ENCODE peak calls at places on chromosome 5, in five cellular contexts. Q is coronary artery, N is KBM-7, J is T-cell, Z is EL. Y is an unnamed sample.

GRCh38 chr5:54357371-54358058 is 47.1 kb upstream of the ARL15 start:
- DNase-seq in Z (no peak), N (peak), J (no peak), Q (no peak), Y (no peak)

GRCh38 chr5:32909207-32909606 is 198.1 kb downstream of the NPR3 start:
- DNase-seq in Z (peak), Q (no peak), N (no peak), J (no peak), Y (no peak)

GRCh38 chr5:42377496-42377895 is 45.7 kb upstream of the GHR start:
- DNase-seq in J (no peak), Z (no peak), Q (no peak), N (no peak), Y (no peak)

GRCh38 chr5:110634475-110634874 is 92.0 kb downstream of the TMEM232 start:
- DNase-seq in Z (no peak), N (no peak), Q (no peak), J (no peak), Y (no peak)

GRCh38 chr5:143182901-143183820 is 220.3 kb downstream of the NR3C1 start:
- DNase-seq in Q (peak), J (no peak), Z (no peak), N (no peak), Y (no peak)

GRCh38 chr5:89703799-89704198 is 705.8 kb downstream of the CETN3 start:
- DNase-seq in Q (no peak), Z (no peak), J (no peak), N (no peak), Y (no peak)

GRCh38 chr5:38162625-38163024 is 95.7 kb upstream of the EGFLAM start:
- DNase-seq in Z (peak), Q (no peak), J (no peak), N (no peak), Y (peak)

GRCh38 chr5:39423331-39423751 is 1.4 kb downstream of the DAB2 start:
- DNase-seq in J (no peak), N (no peak), Q (no peak), Z (peak), Y (no peak)

GRCh38 chr5:142942901-142943300 is 172.7 kb downstream of the ARHGAP26 start:
- DNase-seq in J (no peak), Q (no peak), N (no peak), Z (no peak), Y (no peak)

GRCh38 chr5:111299831-111300432 is 75.7 kb downstream of the CAMK4 start:
- DNase-seq in Z (no peak), Q (no peak), J (no peak), N (no peak), Y (no peak)

GRCh38 chr5:20678814-20679298 is 690.9 kb upstream of the CDH18 start:
- DNase-seq in Z (peak), J (no peak), N (no peak), Q (no peak), Y (peak)

GRCh38 chr5:135052511-135053145 is 18.6 kb upstream of the PITX1 start:
- DNase-seq in Q (no peak), N (no peak), Z (no peak), J (no peak), Y (no peak)

GRCh38 chr5:56683733-56684132 is 131.6 kb upstream of the MAP3K1 start:
- DNase-seq in Z (no peak), J (no peak), N (no peak), Q (no peak), Y (no peak)

GRCh38 chr5:116507051-116507537 is 67.5 kb downstream of the SEMA6A start:
- DNase-seq in J (no peak), Q (no peak), N (no peak), Z (no peak), Y (no peak)

GRCh38 chr5:159883522-159883950 is 32.7 kb upstream of the ADRA1B start:
- DNase-seq in J (no peak), Z (peak), Q (no peak), N (no peak), Y (no peak)

GRCh38 chr5:89457411-89458329 is 574.7 kb upstream of the MEF2C start:
- DNase-seq in Q (peak), J (no peak), Z (peak), N (peak), Y (peak)

GRCh38 chr5:89981871-89982773 is 427.4 kb downstream of the CETN3 start:
- DNase-seq in Z (no peak), N (no peak), J (no peak), Q (no peak), Y (no peak)

GRCh38 chr5:137604348-137605095 is 105.4 kb upstream of the SPOCK1 start:
- DNase-seq in J (no peak), Q (peak), Z (no peak), N (no peak), Y (no peak)

GRCh38 chr5:155729684-155730059 is 597.3 kb upstream of the SGCD start:
- DNase-seq in Z (no peak), N (no peak), J (no peak), Q (no peak), Y (no peak)

GRCh38 chr5:119411935-119412623 is 40.2 kb upstream of the HSD17B4 start:
- DNase-seq in Z (peak), J (peak), N (peak), Q (peak), Y (peak)

GRCh38 chr5:159309689-159310433 is 20.4 kb downstream of the IL12B start:
- DNase-seq in Z (no peak), Q (no peak), J (no peak), N (no peak), Y (no peak)

GRCh38 chr5:33772276-33772990 is 119.4 kb downstream of the ADAMTS12 start:
- DNase-seq in J (no peak), Q (no peak), N (no peak), Z (peak), Y (no peak)

GRCh38 chr5:111680737-111681413 is 76.1 kb downstream of the NREP start:
- DNase-seq in Z (peak), Q (no peak), N (no peak), J (no peak), Y (peak)

GRCh38 chr5:177431317-177432142 is 5.1 kb downstream of the GRK6 start:
- DNase-seq in J (peak), Z (no peak), N (peak), Q (peak), Y (no peak)

GRCh38 chr5:173399846-173400245 is 71.6 kb upstream of the STC2 start:
- DNase-seq in Q (no peak), J (no peak), N (no peak), Z (no peak), Y (no peak)

GRCh38 chr5:143248822-143249579 is 154.5 kb downstream of the NR3C1 start:
- DNase-seq in Q (no peak), N (no peak), J (no peak), Z (peak), Y (no peak)

GRCh38 chr5:74596930-74597329 is 43.6 kb downstream of the ENC1 start:
- DNase-seq in Z (no peak), N (no peak), Q (no peak), J (no peak), Y (no peak)

GRCh38 chr5:80408976-80409926 is 1.4 kb downstream of the ZFYVE16 start:
- DNase-seq in J (no peak), Z (peak), Q (no peak), N (no peak), Y (no peak)

GRCh38 chr5:73030531-73030930 is 74.7 kb downstream of the FCHO2 start:
- DNase-seq in J (no peak), Z (no peak), Q (no peak), N (no peak), Y (no peak)

GRCh38 chr5:14268738-14269137 is 125.6 kb downstream of the TRIO start:
- DNase-seq in Z (no peak), Q (no peak), J (no peak), N (no peak), Y (no peak)

GRCh38 chr5:100623719-100624118 is 88.5 kb downstream of the FAM174A start:
- DNase-seq in Z (peak), J (no peak), Q (no peak), N (peak), Y (no peak)